ENCODE peak calls at places on chromosomes 6 and 20, in four cellular contexts. One of them, this sample, is unnamed.

GRCh38 chr6:37372116-37372515 is 18.3 kb downstream of the RNF8 start:
- DNase-seq in RWPE1: no peak
- DNase-seq in pancreas: no peak
- DNase-seq in body of pancreas: no peak
- DNase-seq in this sample: no peak

GRCh38 chr6:168060521-168060931 is 18.5 kb downstream of the FRMD1 start:
- DNase-seq in RWPE1: peak
- DNase-seq in pancreas: peak
- DNase-seq in body of pancreas: peak
- DNase-seq in this sample: no peak

GRCh38 chr20:22502731-22503191 is 81.6 kb downstream of the FOXA2 start:
- DNase-seq in RWPE1: no peak
- DNase-seq in pancreas: no peak
- DNase-seq in body of pancreas: no peak
- DNase-seq in this sample: no peak

GRCh38 chr6:137868721-137869631 is 1.9 kb downstream of the TNFAIP3 start:
- DNase-seq in RWPE1: no peak
- DNase-seq in pancreas: no peak
- DNase-seq in body of pancreas: no peak
- DNase-seq in this sample: no peak

GRCh38 chr6:1325471-1326309 is 13.8 kb downstream of the FOXQ1 start:
- DNase-seq in RWPE1: peak
- DNase-seq in pancreas: no peak
- DNase-seq in body of pancreas: no peak
- DNase-seq in this sample: no peak

GRCh38 chr6:45920819-45921511 is 94.7 kb downstream of the CLIC5 start:
- DNase-seq in RWPE1: no peak
- DNase-seq in pancreas: no peak
- DNase-seq in body of pancreas: no peak
- DNase-seq in this sample: no peak

GRCh38 chr6:129575378-129576118 is 134.4 kb downstream of the ARHGAP18 start:
- DNase-seq in RWPE1: peak
- DNase-seq in pancreas: no peak
- DNase-seq in body of pancreas: no peak
- DNase-seq in this sample: no peak

GRCh38 chr6:89433637-89434499 is 916 bp downstream of the ANKRD6 start:
- DNase-seq in RWPE1: no peak
- DNase-seq in pancreas: peak
- DNase-seq in body of pancreas: peak
- DNase-seq in this sample: peak

GRCh38 chr6:17450825-17451224 is 57.4 kb downstream of the CAP2 start:
- DNase-seq in RWPE1: no peak
- DNase-seq in pancreas: no peak
- DNase-seq in body of pancreas: no peak
- DNase-seq in this sample: no peak

GRCh38 chr6:12875061-12875460 is 158.5 kb downstream of the PHACTR1 start:
- DNase-seq in RWPE1: no peak
- DNase-seq in pancreas: no peak
- DNase-seq in body of pancreas: no peak
- DNase-seq in this sample: no peak

GRCh38 chr6:148999921-149000589 is 253.2 kb downstream of the UST start:
- DNase-seq in RWPE1: peak
- DNase-seq in pancreas: peak
- DNase-seq in body of pancreas: peak
- DNase-seq in this sample: no peak

GRCh38 chr20:20637998-20638397 is 74.4 kb downstream of the RALGAPA2 start:
- DNase-seq in RWPE1: no peak
- DNase-seq in pancreas: no peak
- DNase-seq in body of pancreas: no peak
- DNase-seq in this sample: no peak

GRCh38 chr6:170132561-170132991 is 158.3 kb downstream of the DLL1 start:
- DNase-seq in RWPE1: no peak
- DNase-seq in pancreas: no peak
- DNase-seq in body of pancreas: peak
- DNase-seq in this sample: peak

GRCh38 chr6:160188773-160189172 is 67.2 kb downstream of the SLC22A1 start:
- DNase-seq in RWPE1: peak
- DNase-seq in pancreas: no peak
- DNase-seq in body of pancreas: no peak
- DNase-seq in this sample: no peak

GRCh38 chr20:47568019-47568418 is 66.3 kb downstream of the NCOA3 start:
- DNase-seq in RWPE1: no peak
- DNase-seq in pancreas: peak
- DNase-seq in body of pancreas: peak
- DNase-seq in this sample: no peak
- H3K27ac ChIP-seq in RWPE1: peak
- H3K27ac ChIP-seq in pancreas: peak
- H3K27ac ChIP-seq in body of pancreas: no peak
- H3K27ac ChIP-seq in this sample: peak

GRCh38 chr20:35739294-35740163 is 2.5 kb downstream of the RBM39 start:
- DNase-seq in RWPE1: no peak
- DNase-seq in pancreas: no peak
- DNase-seq in body of pancreas: peak
- DNase-seq in this sample: no peak
- TF ChIP-seq CTCF in RWPE1: peak
- TF ChIP-seq CTCF in pancreas: no peak
- TF ChIP-seq CTCF in body of pancreas: no peak
- TF ChIP-seq CTCF in this sample: no peak

GRCh38 chr6:73606428-73606827 is 47.4 kb downstream of the SLC17A5 start:
- DNase-seq in RWPE1: no peak
- DNase-seq in pancreas: no peak
- DNase-seq in body of pancreas: no peak
- DNase-seq in this sample: no peak
- H3K27ac ChIP-seq in RWPE1: no peak
- H3K27ac ChIP-seq in pancreas: no peak
- H3K27ac ChIP-seq in body of pancreas: no peak
- H3K27ac ChIP-seq in this sample: no peak

DNA sequence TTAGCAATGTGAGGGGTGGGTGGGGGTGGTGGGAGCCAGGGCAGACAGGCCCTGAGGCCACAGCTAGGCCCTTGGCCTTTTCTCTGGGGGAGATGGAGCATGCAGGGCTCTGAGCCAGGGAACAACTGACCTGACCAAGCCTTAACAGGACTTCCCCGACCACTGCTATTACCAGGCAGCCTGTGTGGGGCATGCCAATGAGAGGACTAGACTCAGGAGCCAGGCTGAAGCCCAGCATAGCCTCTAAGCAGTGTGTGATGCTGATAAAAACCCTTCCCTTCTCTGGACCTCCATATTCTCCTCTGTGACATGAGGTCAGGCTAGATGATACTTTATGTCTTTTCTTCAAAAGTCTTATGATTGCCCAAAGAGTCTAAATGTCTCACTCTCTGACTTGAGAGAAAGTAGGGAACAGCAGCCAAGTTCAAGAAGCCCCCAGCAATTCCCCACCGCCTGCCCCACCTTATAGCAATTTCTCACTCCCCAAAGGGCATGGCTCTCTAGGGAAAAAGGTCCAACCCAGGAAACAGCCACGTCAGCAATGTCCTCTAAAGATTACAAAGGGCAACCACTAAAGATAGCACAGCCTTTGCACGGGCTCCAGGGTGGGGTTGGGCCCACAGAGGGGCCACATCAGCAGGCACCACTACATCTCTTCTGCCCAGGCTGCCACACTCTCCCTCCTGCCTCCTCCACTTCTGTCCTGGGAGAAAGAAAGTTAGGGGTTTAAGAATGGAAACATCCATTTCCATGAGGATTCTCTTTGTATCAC is 71.3 kb downstream of the TRERF1 start:
- DNase-seq in RWPE1: no peak
- DNase-seq in pancreas: no peak
- DNase-seq in body of pancreas: no peak
- DNase-seq in this sample: no peak
- TF ChIP-seq CTCF in RWPE1: no peak
- TF ChIP-seq CTCF in pancreas: no peak
- TF ChIP-seq CTCF in body of pancreas: no peak
- TF ChIP-seq CTCF in this sample: no peak

DNA sequence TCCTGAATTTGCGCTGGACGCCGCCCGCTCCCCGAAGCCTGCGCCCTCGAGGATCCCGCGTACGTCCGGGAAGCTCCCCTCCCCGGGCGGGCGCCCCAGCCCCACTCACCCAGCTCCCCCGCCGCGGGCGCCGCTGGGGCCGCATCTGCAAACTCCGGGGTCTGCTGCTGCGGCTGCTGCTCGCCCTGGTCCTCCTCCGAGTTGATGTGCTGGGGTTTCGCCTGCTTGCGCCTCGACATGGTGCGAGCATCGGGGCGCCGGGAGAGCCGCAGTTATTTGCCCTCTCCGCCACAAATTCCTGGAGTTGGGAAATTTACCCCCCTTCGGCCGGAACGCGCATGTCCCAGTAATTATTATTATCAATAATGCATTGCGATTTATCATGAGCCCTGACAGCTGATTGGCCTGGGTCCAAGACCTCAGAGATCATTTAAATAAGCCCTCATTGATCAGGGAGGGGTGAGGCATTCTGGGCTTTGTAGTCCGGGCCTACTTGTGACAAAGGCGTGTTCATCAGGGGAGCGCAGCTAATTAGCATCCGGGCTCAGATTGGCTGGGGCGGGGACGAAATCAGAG is at the start of gene SALL4:
- DNase-seq in RWPE1: no peak
- DNase-seq in pancreas: peak
- DNase-seq in body of pancreas: peak
- DNase-seq in this sample: no peak
- H3K27ac ChIP-seq in RWPE1: no peak
- H3K27ac ChIP-seq in pancreas: peak
- H3K27ac ChIP-seq in body of pancreas: no peak
- H3K27ac ChIP-seq in this sample: no peak

GRCh38 chr6:138948780-138949179 is 39.3 kb downstream of the REPS1 start:
- DNase-seq in RWPE1: no peak
- DNase-seq in pancreas: no peak
- DNase-seq in body of pancreas: no peak
- DNase-seq in this sample: no peak

GRCh38 chr6:138948028-138948427 is 40.0 kb downstream of the REPS1 start:
- DNase-seq in RWPE1: no peak
- DNase-seq in pancreas: no peak
- DNase-seq in body of pancreas: no peak
- DNase-seq in this sample: no peak

GRCh38 chr6:138944412-138944811 is 43.6 kb downstream of the REPS1 start:
- DNase-seq in RWPE1: peak
- DNase-seq in pancreas: no peak
- DNase-seq in body of pancreas: no peak
- DNase-seq in this sample: no peak

GRCh38 chr6:138943089-138943625 is 44.9 kb downstream of the REPS1 start:
- DNase-seq in RWPE1: no peak
- DNase-seq in pancreas: no peak
- DNase-seq in body of pancreas: no peak
- DNase-seq in this sample: no peak

GRCh38 chr6:138945354-138945753 is 42.7 kb downstream of the REPS1 start:
- DNase-seq in RWPE1: peak
- DNase-seq in pancreas: no peak
- DNase-seq in body of pancreas: no peak
- DNase-seq in this sample: no peak
- TF ChIP-seq CTCF in RWPE1: no peak
- TF ChIP-seq CTCF in pancreas: no peak
- TF ChIP-seq CTCF in body of pancreas: no peak
- TF ChIP-seq CTCF in this sample: no peak

DNA sequence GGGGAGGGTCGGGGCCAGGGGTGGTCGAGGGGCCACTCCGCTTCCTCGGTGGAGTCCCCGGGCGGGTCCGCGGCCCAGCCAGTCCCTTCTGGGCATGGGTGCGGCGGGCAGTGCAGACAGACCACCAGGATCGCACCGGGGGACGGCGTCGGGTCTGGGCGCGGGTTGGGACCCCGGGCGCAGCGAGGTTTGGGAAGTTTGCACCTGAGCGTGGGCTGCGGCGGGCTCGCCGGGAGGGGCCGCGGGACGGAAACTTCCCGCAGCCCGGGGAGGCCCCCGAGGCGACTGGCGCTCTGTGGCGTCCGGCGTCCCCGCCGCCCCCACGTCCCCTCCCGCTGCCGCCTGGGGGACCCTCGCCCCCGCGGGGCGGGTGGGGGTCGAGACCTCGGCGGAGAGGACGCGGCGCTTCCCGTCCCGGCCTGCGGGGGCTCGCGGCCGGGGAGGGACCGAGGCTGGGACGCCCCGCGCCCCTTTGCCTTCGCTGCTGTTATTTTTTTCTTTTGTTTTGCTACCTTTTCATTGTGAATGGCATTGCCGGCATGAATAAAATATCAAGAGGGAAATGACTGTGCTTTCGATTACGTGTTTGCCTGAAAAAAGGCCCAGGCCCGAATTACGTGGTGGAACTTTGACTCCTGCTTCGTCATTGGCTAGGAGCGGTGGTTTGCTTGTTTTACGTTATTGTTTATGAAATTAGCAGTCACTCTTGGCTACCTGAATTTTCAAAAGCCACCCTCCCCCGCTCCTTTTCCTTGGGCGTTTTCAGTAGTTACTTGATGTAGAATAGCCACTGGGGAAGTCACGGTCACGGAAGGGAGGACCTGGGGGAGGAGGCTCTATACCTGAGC is 701 bp downstream of the SNX9 start:
- DNase-seq in RWPE1: peak
- DNase-seq in pancreas: peak
- DNase-seq in body of pancreas: peak
- DNase-seq in this sample: peak
- H3K27ac ChIP-seq in RWPE1: peak
- H3K27ac ChIP-seq in pancreas: peak
- H3K27ac ChIP-seq in body of pancreas: peak
- H3K27ac ChIP-seq in this sample: peak

GRCh38 chr6:30945281-30945680 is 4.5 kb downstream of the MUCL3 start:
- DNase-seq in RWPE1: no peak
- DNase-seq in pancreas: no peak
- DNase-seq in body of pancreas: no peak
- DNase-seq in this sample: no peak
- TF ChIP-seq CTCF in RWPE1: no peak
- TF ChIP-seq CTCF in pancreas: no peak
- TF ChIP-seq CTCF in body of pancreas: no peak
- TF ChIP-seq CTCF in this sample: no peak

This sample was measured in ascending aorta.